ENCODE peak calls at places on chromosomes 12 and 14, in eight cellular contexts. M, I, A, S, N, T, R and G are unnamed samples.

GRCh38 chr14:75126121-75126544 is 715 bp downstream of the NEK9 start:
- DNase-seq in A (no peak), N (no peak), S (no peak), R (no peak), I (peak; percentile 73), T (no peak), M (no peak), G (no peak)

GRCh38 chr12:6949063-6949594 is 2.0 kb upstream of the PTPN6 start:
- DNase-seq in S (no peak), N (no peak), R (peak; percentile 13), T (no peak), M (no peak), A (no peak), I (peak; percentile 62), G (no peak)

GRCh38 chr12:14373202-14373601 is 7.7 kb downstream of the ATF7IP start:
- DNase-seq in A (no peak), M (peak; percentile 59), S (no peak), N (no peak), I (no peak), R (no peak), T (no peak), G (no peak)

GRCh38 chr14:71686677-71687076 is 245.6 kb upstream of the RGS6 start:
- DNase-seq in M (peak; percentile 86), I (no peak), S (no peak), R (no peak), N (no peak), T (no peak), A (peak; percentile 63), G (no peak)

GRCh38 chr14:103698380-103699260 is 16.6 kb downstream of the XRCC3 start:
- DNase-seq in I (peak; percentile 93), N (no peak), T (no peak), A (no peak), S (peak; percentile 82), R (peak; percentile 16), M (no peak), G (no peak)

GRCh38 chr12:23204933-23205778 is 580.2 kb downstream of the ETNK1 start:
- DNase-seq in R (no peak), A (no peak), I (peak; percentile 81), S (no peak), T (no peak), M (peak; percentile 24), N (peak; percentile 35), G (peak; percentile 2)

GRCh38 chr14:55103005-55103640 is 25.9 kb upstream of the LGALS3 start:
- DNase-seq in T (peak; percentile 4), A (peak; percentile 88), N (no peak), R (peak; percentile 70), I (no peak), M (peak; percentile 94), S (peak; percentile 91), G (peak; percentile 90)

GRCh38 chr12:51519755-51520154 is 71.3 kb upstream of the SCN8A start:
- DNase-seq in T (no peak), N (no peak), M (no peak), I (no peak), A (no peak), S (no peak), R (no peak), G (no peak)

GRCh38 chr12:64160718-64161060 is 61.4 kb downstream of the KICS2 start:
- DNase-seq in A (no peak), I (no peak), T (no peak), M (peak; percentile 44), R (no peak), N (no peak), S (no peak), G (no peak)

GRCh38 chr12:100668939-100669536 is 95.6 kb downstream of the GAS2L3 start:
- DNase-seq in I (peak; percentile 87), M (peak; percentile 27), T (peak; percentile 63), N (peak; percentile 18), R (peak; percentile 43), S (peak; percentile 80), A (peak; percentile 68), G (peak; percentile 72)

GRCh38 chr12:42915426-42915825 is 325.9 kb upstream of the PRICKLE1 start:
- DNase-seq in S (no peak), A (no peak), T (no peak), M (no peak), R (no peak), N (no peak), I (no peak), G (no peak)

GRCh38 chr12:76341436-76342030 is 6.7 kb downstream of the BBS10 start:
- DNase-seq in A (no peak), M (peak; percentile 67), N (no peak), T (no peak), S (no peak), R (no peak), I (no peak), G (no peak)

GRCh38 chr14:54470701-54471100 is 18.1 kb downstream of the GMFB start:
- DNase-seq in T (no peak), I (no peak), R (no peak), N (no peak), S (no peak), M (no peak), A (no peak), G (no peak)

GRCh38 chr12:85448031-85448430 is 168.0 kb downstream of the ALX1 start:
- DNase-seq in T (no peak), N (no peak), M (no peak), R (no peak), A (no peak), I (no peak), S (no peak), G (no peak)

GRCh38 chr12:94304566-94305061 is 155.1 kb downstream of the CEP83 start:
- DNase-seq in I (no peak), T (no peak), R (no peak), N (no peak), S (no peak), M (peak; percentile 85), A (no peak), G (no peak)

GRCh38 chr12:122421263-122421814 is 1.1 kb downstream of the CLIP1 start:
- DNase-seq in S (peak; percentile 52), T (peak; percentile 46), A (peak; percentile 74), N (no peak), M (peak; percentile 52), R (peak; percentile 31), I (peak; percentile 64), G (peak; percentile 78)

GRCh38 chr12:52614381-52615207 is 3.8 kb downstream of the KRT73 start:
- DNase-seq in N (no peak), R (no peak), I (no peak), S (no peak), T (no peak), M (no peak), A (peak; percentile 47), G (no peak)

GRCh38 chr12:98291828-98292227 is 223.6 kb upstream of the TMPO start:
- DNase-seq in S (no peak), A (no peak), R (no peak), T (no peak), M (no peak), I (no peak), N (no peak), G (no peak)

DNA sequence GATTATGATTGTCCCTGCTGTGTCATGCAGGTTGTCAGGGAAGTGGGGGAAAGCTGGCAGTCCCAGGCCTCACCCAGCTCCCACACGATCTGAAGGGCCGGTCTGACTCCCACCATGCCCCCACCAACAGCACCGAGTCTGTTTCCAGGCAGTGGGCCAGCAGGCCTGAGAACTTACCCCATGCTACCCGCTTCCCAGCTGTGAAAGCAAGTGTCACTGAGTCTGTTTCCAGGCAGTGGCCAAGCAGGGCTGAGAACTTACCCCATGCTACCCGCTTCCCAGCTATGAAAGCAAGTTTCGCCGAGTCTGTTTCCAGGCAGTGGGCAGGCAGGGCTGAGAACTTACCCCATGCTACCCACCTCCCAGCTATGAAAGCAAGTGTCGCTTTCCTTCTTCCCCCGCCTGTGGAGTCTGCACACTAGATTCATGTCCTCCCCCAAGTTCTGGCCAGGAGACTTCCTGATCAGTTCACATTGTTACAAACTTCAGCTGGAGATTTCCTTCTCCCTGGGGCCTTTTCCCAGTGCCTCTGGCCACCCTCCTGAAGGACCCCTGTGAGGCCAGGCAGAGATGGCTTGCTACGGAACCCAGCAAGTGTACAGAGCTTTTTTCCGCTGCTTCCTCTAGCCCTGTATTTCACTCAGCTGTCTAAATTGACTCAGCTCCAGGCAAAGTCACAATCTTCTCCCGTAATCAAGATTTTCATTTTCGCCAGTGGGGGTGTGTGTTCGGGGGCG is 435.3 kb downstream of the TMTC2 start:
- DNase-seq in M (no peak), R (no peak), I (no peak), A (no peak), S (no peak), N (no peak), T (peak; percentile 30), G (no peak)
- H3K27ac ChIP-seq in M (no peak overlapping the region), R (no peak overlapping the region), I (no peak overlapping the region), A (no peak overlapping the region), S (no peak overlapping the region), N (no peak overlapping the region), T (peak overlapping the region; percentile 26), G (no peak overlapping the region)

GRCh38 chr14:21106506-21107359 is 5.9 kb downstream of the TMEM253 start:
- DNase-seq in S (peak; percentile 88), R (peak; percentile 83), A (peak; percentile 84), I (peak; percentile 92), M (peak; percentile 57), T (peak; percentile 85), N (peak; percentile 63), G (peak; percentile 90)

GRCh38 chr14:21107360-21107781 is 6.5 kb downstream of the TMEM253 start:
- DNase-seq in M (peak; percentile 24), A (no peak), T (no peak), R (no peak), S (no peak), N (no peak), I (no peak), G (no peak)

GRCh38 chr14:21104448-21105060 is 3.7 kb downstream of the TMEM253 start:
- DNase-seq in T (peak; percentile 83), N (no peak), S (peak; percentile 87), M (peak; percentile 63), I (peak; percentile 88), R (peak; percentile 78), A (peak; percentile 90), G (peak; percentile 86)

GRCh38 chr14:21105095-21105494 is 4.2 kb downstream of the TMEM253 start:
- DNase-seq in S (no peak), T (no peak), R (no peak), M (no peak), N (no peak), I (no peak), A (no peak), G (no peak)

GRCh38 chr14:21106191-21106505 is 5.3 kb downstream of the TMEM253 start:
- DNase-seq in A (no peak), S (no peak), M (no peak), T (no peak), R (no peak), N (no peak), I (no peak), G (no peak)
- H3K27ac ChIP-seq in A (no peak overlapping the region), S (peak overlapping the region; percentile 91), M (no peak overlapping the region), T (peak overlapping the region; percentile 33), R (peak overlapping the region; percentile 99), N (peak overlapping the region; percentile 40), I (peak overlapping the region; percentile 36), G (peak overlapping the region; percentile 62)

GRCh38 chr12:92363295-92364146 is 217.9 kb upstream of the BTG1 start:
- DNase-seq in A (peak; percentile 63), T (peak; percentile 27), I (peak; percentile 61), N (no peak), R (peak; percentile 31), S (peak; percentile 50), M (peak; percentile 32), G (no peak)
- H3K27ac ChIP-seq in A (peak overlapping the region; percentile 43), T (no peak overlapping the region), I (peak overlapping the region; percentile 55), N (no peak overlapping the region), R (peak overlapping the region; percentile 60), S (peak overlapping the region; percentile 43), M (no peak overlapping the region), G (no peak overlapping the region)

DNA sequence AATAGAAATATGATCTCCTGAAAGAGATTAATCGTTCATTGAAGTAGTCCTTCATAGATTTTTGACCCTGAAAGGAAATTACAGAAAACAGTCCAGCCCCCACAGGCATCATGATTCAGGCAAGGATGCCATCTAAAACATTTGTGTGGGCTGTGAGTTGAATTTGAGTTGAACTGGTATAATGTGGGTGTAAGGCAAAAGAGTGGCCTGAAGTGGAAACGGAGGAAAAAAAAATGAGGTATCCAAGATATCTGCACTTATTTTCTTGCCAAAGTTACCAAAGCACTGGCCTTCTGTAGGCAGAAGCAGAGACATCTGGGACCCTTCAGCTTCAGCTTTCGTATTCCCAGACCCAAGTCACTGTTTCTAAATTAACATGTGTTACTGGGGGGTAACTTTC is 105.1 kb upstream of the DIO2 start:
- DNase-seq in I (no peak), N (no peak), A (no peak), R (no peak), M (peak; percentile 83), T (no peak), S (no peak), G (no peak)
- H3K27ac ChIP-seq in I (no peak overlapping the region), N (no peak overlapping the region), A (no peak overlapping the region), R (peak overlapping the region; percentile 59), M (peak overlapping the region; percentile 52), T (no peak overlapping the region), S (no peak overlapping the region), G (no peak overlapping the region)